ENCODE peak calls at places on chromosomes 5 and 9, in four cellular contexts. J is A549; W is endodermal cell; S is CD8-positive, alpha-beta T cell. N is an unnamed sample.

GRCh38 chr9:8762676-8763075 is 963.1 kb upstream of the DMAC1 start:
- DNase-seq in J (no peak), W (peak; percentile 81), S (no peak), N (no peak)

GRCh38 chr5:149030392-149030791 is 32.5 kb downstream of the SH3TC2 start:
- DNase-seq in J (no peak), W (no peak), S (no peak), N (no peak)

GRCh38 chr5:93723005-93723404 is 18.4 kb downstream of the POU5F2 start:
- DNase-seq in J (no peak), W (no peak), S (no peak), N (no peak)

GRCh38 chr5:37495668-37496067 is 116.5 kb downstream of the WDR70 start:
- DNase-seq in J (no peak), W (no peak), S (no peak), N (no peak)

GRCh38 chr5:107640568-107640967 is 30.2 kb downstream of the EFNA5 start:
- DNase-seq in J (no peak), W (no peak), S (no peak), N (no peak)

GRCh38 chr5:23303836-23304235 is 203.6 kb upstream of the PRDM9 start:
- DNase-seq in J (no peak), W (no peak), S (no peak), N (no peak)

GRCh38 chr5:122493776-122494518 is 181.9 kb downstream of the SNCAIP start:
- DNase-seq in J (no peak), W (no peak), S (no peak), N (no peak)

GRCh38 chr9:35909687-35910612 is 660 bp downstream of the SPAAR start:
- DNase-seq in J (no peak), W (peak; percentile 65), S (no peak), N (no peak)

GRCh38 chr9:134225816-134226215 is 61.5 kb upstream of the RNU6ATAC start:
- DNase-seq in J (no peak), W (no peak), S (no peak), N (no peak)

GRCh38 chr5:19676895-19677294 is 311.1 kb downstream of the CDH18 start:
- DNase-seq in J (no peak), W (no peak), S (no peak), N (no peak)

GRCh38 chr5:98905857-98906688 is 22.7 kb downstream of the CHD1 start:
- DNase-seq in J (no peak), W (no peak), S (no peak), N (no peak)

GRCh38 chr9:136996361-136997281 is at the start of gene CLIC3:
- DNase-seq in J (peak; percentile 54), W (peak; percentile 85), S (peak; percentile 74), N (peak; percentile 37)

GRCh38 chr5:96857924-96858323 is 18.4 kb upstream of the ERAP2 start:
- DNase-seq in J (no peak), W (no peak), S (no peak), N (no peak)

GRCh38 chr9:70484232-70485130 is 70.0 kb upstream of the KLF9 start:
- DNase-seq in J (peak; percentile 86), W (peak; percentile 70), S (no peak), N (no peak)

GRCh38 chr5:41312478-41313060 is 99.2 kb upstream of the C6 start:
- DNase-seq in J (no peak), W (no peak), S (no peak), N (no peak)

GRCh38 chr9:81687521-81688261 is 1.7 kb downstream of the TLE1 start:
- DNase-seq in J (peak; percentile 24), W (peak; percentile 93), S (no peak), N (no peak)

GRCh38 chr5:63263409-63263808 is 684.8 kb downstream of the LRRC70 start:
- DNase-seq in J (no peak), W (no peak), S (no peak), N (no peak)

GRCh38 chr9:128246471-128246870 is 29.3 kb downstream of the GOLGA2 start:
- DNase-seq in J (no peak), W (peak; percentile 38), S (no peak), N (no peak)

GRCh38 chr5:109329296-109330252 is 80.2 kb downstream of the PJA2 start:
- DNase-seq in J (no peak), W (no peak), S (no peak), N (no peak)

GRCh38 chr9:71791875-71792274 is 23.6 kb upstream of the CEMIP2 start:
- DNase-seq in J (no peak), W (no peak), S (no peak), N (no peak)

GRCh38 chr5:170630711-170631141 is 126.9 kb downstream of the KCNIP1 start:
- DNase-seq in J (no peak), W (peak; percentile 41), S (no peak), N (no peak)

GRCh38 chr9:37911271-37911681 is 7.3 kb upstream of the SLC25A51 start:
- DNase-seq in J (no peak), W (no peak), S (no peak), N (no peak)

GRCh38 chr9:94996638-94997037 is 270.1 kb downstream of the AOPEP start:
- DNase-seq in J (no peak), W (no peak), S (no peak), N (no peak)

GRCh38 chr5:158769702-158770101 is 330.0 kb downstream of the EBF1 start:
- DNase-seq in J (no peak), W (no peak), S (no peak), N (no peak)

GRCh38 chr5:137825165-137825564 is 42.5 kb upstream of the MYOT start:
- DNase-seq in J (no peak), W (peak; percentile 73), S (no peak), N (no peak)

GRCh38 chr9:129412814-129413536 is 207.9 kb downstream of the C9orf50 start:
- DNase-seq in J (peak; percentile 38), W (peak; percentile 75), S (peak; percentile 53), N (no peak)

GRCh38 chr5:72280655-72281069 is 39.4 kb downstream of the MRPS27 start:
- DNase-seq in J (peak; percentile 55), W (peak; percentile 60), S (no peak), N (no peak)

GRCh38 chr5:36252722-36253340 is 11.1 kb upstream of the NADK2 start:
- DNase-seq in J (no peak), W (no peak), S (no peak), N (no peak)

GRCh38 chr5:30100148-30100547 is 1093.3 kb upstream of the CDH6 start:
- DNase-seq in J (no peak), W (no peak), S (no peak), N (no peak)

GRCh38 chr5:103624748-103625147 is 62.2 kb upstream of the NUDT12 start:
- DNase-seq in J (no peak), W (no peak), S (no peak), N (no peak)

GRCh38 chr9:133004091-133005072 is 25.9 kb downstream of the GFI1B start:
- DNase-seq in J (no peak), W (peak; percentile 62), S (no peak), N (no peak)

GRCh38 chr9:12640021-12640587 is 53.1 kb upstream of the TYRP1 start:
- DNase-seq in J (peak; percentile 4), W (no peak), S (no peak), N (no peak)

GRCh38 chr9:4861736-4862451 is 69.2 kb downstream of the RCL1 start:
- DNase-seq in J (no peak), W (no peak), S (no peak), N (no peak)

GRCh38 chr5:39495294-39495693 is 70.5 kb upstream of the DAB2 start:
- DNase-seq in J (no peak), W (no peak), S (no peak), N (no peak)

GRCh38 chr9:3769646-3770045 is 243.8 kb upstream of the RFX3 start:
- DNase-seq in J (no peak), W (peak; percentile 63), S (no peak), N (no peak)

GRCh38 chr9:109101810-109102209 is 17.9 kb downstream of the TMEM245 start:
- DNase-seq in J (no peak), W (no peak), S (no peak), N (no peak)

GRCh38 chr5:139911425-139912120 is 116.0 kb downstream of the PSD2 start:
- DNase-seq in J (no peak), W (no peak), S (no peak), N (no peak)

GRCh38 chr5:139912804-139913203 is 117.2 kb downstream of the PSD2 start:
- DNase-seq in J (no peak), W (no peak), S (no peak), N (no peak)

GRCh38 chr5:139910901-139911300 is 115.3 kb downstream of the PSD2 start:
- DNase-seq in J (no peak), W (no peak), S (no peak), N (no peak)

GRCh38 chr5:139914218-139914807 is 118.7 kb downstream of the PSD2 start:
- DNase-seq in J (no peak), W (no peak), S (no peak), N (no peak)

GRCh38 chr5:139912158-139912557 is 116.5 kb downstream of the PSD2 start:
- DNase-seq in J (no peak), W (no peak), S (no peak), N (no peak)
- H3K27ac ChIP-seq in J (no peak overlapping the region), W (no peak overlapping the region), S (no peak overlapping the region), N (no peak overlapping the region)

GRCh38 chr5:139635191-139635590 is 13.0 kb upstream of the CXXC5 start:
- DNase-seq in J (no peak), W (no peak), S (no peak), N (no peak)

GRCh38 chr5:139635606-139636206 is 12.4 kb upstream of the CXXC5 start:
- DNase-seq in J (no peak), W (peak; percentile 82), S (no peak), N (no peak)

GRCh38 chr5:139637438-139638089 is 10.6 kb upstream of the CXXC5 start:
- DNase-seq in J (no peak), W (peak; percentile 93), S (peak; percentile 53), N (peak; percentile 52)

GRCh38 chr5:139636975-139637408 is 11.2 kb upstream of the CXXC5 start:
- DNase-seq in J (no peak), W (no peak), S (peak; percentile 38), N (peak; percentile 25)

DNA sequence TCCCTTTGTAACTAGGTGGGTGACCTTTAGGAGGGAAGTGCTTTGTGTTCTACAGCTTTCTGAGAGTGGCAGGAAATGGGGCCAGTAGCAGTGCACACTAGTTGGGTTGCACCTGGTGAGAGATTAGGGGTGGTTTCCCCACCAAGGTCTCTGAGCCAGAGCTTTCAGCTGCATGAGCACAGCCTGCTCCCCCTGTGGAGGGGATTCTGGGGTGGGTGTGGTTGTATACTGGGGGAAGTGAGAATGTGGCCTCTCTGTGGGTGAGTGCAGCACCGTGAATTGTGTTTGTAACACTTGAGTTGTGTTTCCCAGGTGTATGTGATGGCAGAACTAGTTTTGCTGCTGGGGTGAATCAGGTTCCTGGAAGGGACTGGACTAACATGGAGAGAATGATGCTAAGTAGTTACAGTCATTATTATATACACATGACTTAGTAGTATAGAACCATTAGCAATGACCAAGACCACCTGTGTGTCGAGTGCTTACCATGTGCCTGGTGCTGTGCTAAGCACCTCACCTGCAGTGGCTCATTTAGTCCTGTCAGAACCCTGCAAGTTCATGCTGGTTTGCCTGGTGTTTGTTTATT is 11.8 kb upstream of the CXXC5 start:
- DNase-seq in J (no peak), W (peak; percentile 65), S (peak; percentile 69), N (peak; percentile 45)
- H3K4me1 ChIP-seq in J (peaks cover 66% of the 10 kb centered on the region), W (peaks cover 21% of the 10 kb centered on the region), S (peaks cover 44% of the 10 kb centered on the region), N (peaks cover 22% of the 10 kb centered on the region)

GRCh38 chr5:117488976-117489500 is 914.4 kb upstream of the SEMA6A start:
- DNase-seq in J (no peak), W (no peak), S (no peak), N (no peak)

GRCh38 chr5:117497626-117498025 is 923.0 kb upstream of the SEMA6A start:
- DNase-seq in J (no peak), W (no peak), S (no peak), N (no peak)

GRCh38 chr5:117494208-117494607 is 919.6 kb upstream of the SEMA6A start:
- DNase-seq in J (no peak), W (no peak), S (no peak), N (no peak)
- H3K27ac ChIP-seq in J (no peak overlapping the region), W (no peak overlapping the region), S (no peak overlapping the region), N (no peak overlapping the region)

GRCh38 chr5:119395080-119395836 is 39.4 kb downstream of the TNFAIP8 start:
- DNase-seq in J (no peak), W (no peak), S (no peak), N (no peak)
- H3K4me1 ChIP-seq in J (peaks cover 38% of the 10 kb centered on the region), W (no peaks in the 10 kb centered on the region), S (peaks cover 5% of the 10 kb centered on the region), N (no peaks in the 10 kb centered on the region)

N was measured in effector memory CD4-positive, alpha-beta T cell.